ENCODE peak calls at places on chromosomes 3 and 15, in ten cellular contexts. J, X, G, F, W, N, A, R, L and O are unnamed samples.
A peak's percentile ranks its signal among the peaks of the same experiment; 100 is the strongest.

GRCh38 chr3:17151598-17152373 is 267.0 kb downstream of the PLCL2 start:
- DNase-seq in G (no peak), J (no peak), X (no peak), N (no peak), A (no peak), L (no peak), R (no peak), W (no peak), F (no peak), O (no peak)

GRCh38 chr3:174441588-174442316 is 417.4 kb upstream of the NAALADL2 start:
- DNase-seq in G (no peak), X (no peak), R (no peak), J (peak; percentile 72), A (no peak), W (no peak), N (no peak), L (peak; percentile 94), F (no peak), O (no peak)

GRCh38 chr15:50767332-50767861 is 1.9 kb upstream of the SPPL2A start:
- DNase-seq in X (no peak), G (no peak), N (no peak), J (no peak), R (no peak), W (no peak), L (no peak), F (no peak), A (peak; percentile 17), O (no peak)

GRCh38 chr15:85589873-85590272 is 204.9 kb downstream of the KLHL25 start:
- DNase-seq in R (no peak), F (no peak), A (no peak), N (no peak), W (no peak), G (no peak), X (no peak), J (no peak), L (peak; percentile 51), O (no peak)

GRCh38 chr15:31235298-31236183 is 91.1 kb upstream of the KLF13 start:
- DNase-seq in F (no peak), N (peak; percentile 57), A (no peak), X (peak; percentile 82), L (peak; percentile 78), J (no peak), G (no peak), W (peak; percentile 61), R (no peak), O (no peak)

GRCh38 chr15:38127306-38127731 is 125.3 kb upstream of the SPRED1 start:
- DNase-seq in J (no peak), L (no peak), W (no peak), G (no peak), A (no peak), N (no peak), X (no peak), F (no peak), R (no peak), O (no peak)

GRCh38 chr3:175187586-175187985 is 328.5 kb downstream of the NAALADL2 start:
- DNase-seq in L (no peak), R (no peak), W (no peak), G (no peak), J (no peak), F (no peak), X (no peak), N (no peak), A (no peak), O (no peak)

GRCh38 chr3:5162102-5162501 is 25.4 kb upstream of the EDEM1 start:
- DNase-seq in G (no peak), X (no peak), F (no peak), J (no peak), R (no peak), N (no peak), A (no peak), W (no peak), L (peak; percentile 77), O (no peak)

GRCh38 chr15:73631915-73632669 is 1.1 kb downstream of the NPTN start:
- DNase-seq in W (peak; percentile 45), X (no peak), N (no peak), J (no peak), R (no peak), L (peak; percentile 78), G (no peak), F (no peak), A (no peak), O (no peak)

GRCh38 chr3:79685108-79685507 is 82.7 kb downstream of the ROBO1 start:
- DNase-seq in A (no peak), L (no peak), J (no peak), F (no peak), W (no peak), X (no peak), N (no peak), R (no peak), G (no peak), O (no peak)

GRCh38 chr15:77724649-77725048 is 91.9 kb upstream of the LINGO1 start:
- DNase-seq in F (no peak), A (no peak), N (no peak), R (no peak), L (no peak), W (no peak), J (no peak), G (no peak), X (no peak), O (no peak)

DNA sequence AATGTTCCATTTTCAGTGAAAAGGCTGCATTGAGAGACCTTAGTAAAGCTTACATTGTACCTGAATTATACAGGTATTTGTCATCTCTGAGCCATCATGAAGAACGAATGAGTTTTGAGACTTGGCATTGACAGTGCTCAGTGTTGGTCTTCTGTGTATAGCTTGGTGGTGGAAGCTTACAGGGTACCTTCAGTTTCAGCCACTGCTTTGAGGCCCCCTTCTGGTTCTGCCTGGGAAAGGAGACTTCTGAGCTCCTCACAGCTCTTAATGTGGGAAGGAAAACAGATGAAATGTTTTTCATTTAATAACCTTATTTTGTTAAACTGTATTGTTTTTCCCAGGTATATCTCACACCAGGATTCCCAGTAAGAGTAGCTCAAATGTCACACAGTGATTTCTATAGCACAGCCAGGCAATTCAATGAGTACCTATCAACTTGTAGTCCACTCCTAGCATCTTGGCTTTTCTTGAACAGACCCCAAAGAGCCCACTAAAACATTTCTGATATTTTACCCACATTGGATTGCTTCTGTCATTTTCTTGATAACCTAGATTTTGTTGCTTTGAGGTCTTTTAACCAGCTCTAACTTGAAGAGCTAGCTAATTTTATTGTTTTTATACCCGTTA is 5.6 kb downstream of the SERPINI1 start:
- DNase-seq in A (no peak), R (peak; percentile 47), J (no peak), X (no peak), F (no peak), W (no peak), N (no peak), G (no peak), L (peak; percentile 59), O (peak; percentile 14)
- TF ChIP-seq CTCF in A (peak; percentile 58), R (no peak), J (peak; percentile 52), X (peak; percentile 21), F (peak; percentile 64), W (no peak), N (no peak), G (peak; percentile 8), L (peak; percentile 58), O (peak; percentile 56)

DNA sequence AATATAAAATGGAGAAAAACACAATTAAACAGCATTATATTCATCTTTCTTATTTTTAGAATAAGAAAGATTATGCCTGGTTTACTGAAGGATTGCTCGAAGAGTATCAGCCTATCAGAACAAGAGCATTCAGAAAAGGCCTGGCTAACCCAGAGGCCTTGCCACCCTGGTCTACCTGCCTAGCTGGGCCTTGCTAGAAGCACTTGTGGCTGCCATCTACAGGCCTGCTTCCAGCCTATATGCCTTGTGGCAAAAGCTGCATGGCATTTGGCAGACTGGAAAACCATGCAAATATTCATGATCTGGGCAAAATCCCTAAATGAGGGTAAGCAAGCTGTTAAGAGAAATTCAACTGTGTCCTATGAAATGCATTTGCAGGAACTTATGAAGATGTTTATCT is 9.3 kb upstream of the ATP13A4 start:
- DNase-seq in X (no peak), N (no peak), L (no peak), W (no peak), R (peak; percentile 21), F (no peak), A (no peak), J (no peak), G (no peak), O (no peak)
- TF ChIP-seq CTCF in X (peak; percentile 44), N (no peak), L (peak; percentile 12), W (no peak), R (no peak), F (no peak), A (no peak), J (peak; percentile 23), G (peak; percentile 16), O (no peak)

DNA sequence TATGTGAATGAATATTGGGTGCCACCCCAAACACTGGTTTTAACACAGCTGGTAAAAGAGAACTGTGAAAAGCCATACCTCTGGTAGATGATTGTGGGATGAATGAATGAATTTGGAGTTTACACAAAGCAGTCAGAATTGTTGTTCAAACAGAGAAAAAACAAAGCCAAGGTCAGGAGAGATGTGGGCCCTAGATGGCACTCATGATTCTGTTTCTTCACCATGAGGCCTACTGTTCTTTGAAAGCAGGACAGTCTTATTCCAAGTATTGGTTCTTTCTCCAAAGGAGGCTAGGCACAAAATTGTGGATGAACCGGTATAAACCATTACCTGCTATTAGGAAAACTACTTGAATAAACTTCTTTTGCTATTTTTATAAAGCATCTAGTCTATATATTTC is 97.6 kb downstream of the SAMMSON start:
- DNase-seq in X (no peak), W (no peak), L (no peak), A (no peak), G (no peak), F (no peak), R (no peak), J (no peak), N (no peak), O (no peak)
- TF ChIP-seq CTCF in X (no peak), W (no peak), L (no peak), A (no peak), G (no peak), F (no peak), R (no peak), J (no peak), N (no peak), O (no peak)

GRCh38 chr3:27254896-27255295 is 114.3 kb downstream of the NEK10 start:
- DNase-seq in R (no peak), W (no peak), A (no peak), X (no peak), N (no peak), L (no peak), G (no peak), F (no peak), J (no peak), O (no peak)

GRCh38 chr3:27253391-27253790 is 115.8 kb downstream of the NEK10 start:
- DNase-seq in L (no peak), R (no peak), J (no peak), X (no peak), G (no peak), A (no peak), F (no peak), N (no peak), W (no peak), O (no peak)

GRCh38 chr3:27252646-27253045 is 116.5 kb downstream of the NEK10 start:
- DNase-seq in J (no peak), X (no peak), L (no peak), A (no peak), G (no peak), R (no peak), W (no peak), N (no peak), F (no peak), O (no peak)

GRCh38 chr3:27253831-27254230 is 115.4 kb downstream of the NEK10 start:
- DNase-seq in R (peak; percentile 51), L (peak; percentile 59), A (no peak), J (peak; percentile 2), G (peak; percentile 31), N (no peak), W (no peak), X (no peak), F (no peak), O (peak; percentile 4)
- TF ChIP-seq CTCF in R (peak; percentile 29), L (peak; percentile 56), A (peak; percentile 68), J (peak; percentile 60), G (no peak), N (no peak), W (no peak), X (peak; percentile 47), F (peak; percentile 57), O (peak; percentile 50)